ENCODE peak calls at places on chromosomes 7 and 10, in five cellular contexts. D is right lobe of liver, I is ovary, O is IMR-90, E is lower leg skin. U is an unnamed sample.

GRCh38 chr7:333399-333776 is 43.4 kb downstream of the FOXL3 start:
- DNase-seq in E (no peak), O (no peak), D (no peak), I (no peak), U (no peak)

GRCh38 chr7:71414490-71414889 is 282.5 kb downstream of the GALNT17 start:
- DNase-seq in E (no peak), I (no peak), D (no peak), O (no peak), U (no peak)

GRCh38 chr7:139867847-139868246 is 38.8 kb downstream of the TBXAS1 start:
- DNase-seq in D (no peak), O (no peak), I (no peak), E (no peak), U (no peak)

GRCh38 chr10:132007681-132008080 is 26.0 kb upstream of the BNIP3 start:
- DNase-seq in O (no peak), I (no peak), D (no peak), E (no peak), U (no peak)

GRCh38 chr10:96089670-96090462 is 40.2 kb upstream of the ZNF518A start:
- DNase-seq in O (peak), E (peak), I (peak), D (peak), U (peak)

GRCh38 chr10:31659665-31660064 is 269.0 kb downstream of the ARHGAP12 start:
- DNase-seq in I (no peak), E (no peak), D (no peak), O (no peak), U (no peak)

GRCh38 chr10:72285972-72286521 is 12.3 kb downstream of the DDIT4 start:
- DNase-seq in E (no peak), O (no peak), D (no peak), I (no peak), U (no peak)

GRCh38 chr10:70331486-70332268 is 47.9 kb upstream of the NPFFR1 start:
- DNase-seq in D (peak), O (peak), I (peak), E (no peak), U (peak)

GRCh38 chr7:33761440-33762080 is 143.8 kb upstream of the BMPER start:
- DNase-seq in O (no peak), I (no peak), E (no peak), D (no peak), U (no peak)

GRCh38 chr7:12294701-12295100 is 83.6 kb downstream of the TMEM106B start:
- DNase-seq in D (no peak), O (no peak), I (no peak), E (no peak), U (no peak)

GRCh38 chr7:132739271-132739955 is 163.1 kb upstream of the PLXNA4 start:
- DNase-seq in E (no peak), D (no peak), O (peak), I (no peak), U (no peak)

GRCh38 chr7:143413123-143413522 is 4.5 kb upstream of the EPHA1 start:
- DNase-seq in E (peak), D (no peak), O (no peak), I (no peak), U (no peak)

GRCh38 chr7:69597278-69598076 is 798 bp upstream of the AUTS2 start:
- DNase-seq in I (no peak), D (peak), O (no peak), E (peak), U (no peak)

GRCh38 chr7:117872565-117873055 is 631 bp downstream of the CTTNBP2 start:
- DNase-seq in O (no peak), D (peak), E (peak), I (peak), U (no peak)

GRCh38 chr7:141991144-141991543 is 4.5 kb upstream of the MGAM start:
- DNase-seq in I (no peak), E (no peak), D (no peak), O (no peak), U (no peak)

GRCh38 chr7:158431941-158432347 is 155.7 kb downstream of the PTPRN2 start:
- DNase-seq in O (peak), D (no peak), I (peak), E (peak), U (no peak)

GRCh38 chr7:112782498-112782897 is 7.7 kb downstream of the TMEM168 start:
- DNase-seq in I (no peak), O (no peak), D (no peak), E (no peak), U (no peak)

GRCh38 chr7:8762803-8763202 is 329.4 kb downstream of the NXPH1 start:
- DNase-seq in I (no peak), D (no peak), O (no peak), E (no peak), U (no peak)

GRCh38 chr10:52778511-52779392 is 6.2 kb upstream of the MBL2 start:
- DNase-seq in I (no peak), O (peak), E (no peak), D (no peak), U (peak)

GRCh38 chr10:86071758-86072157 is 294.8 kb downstream of the GRID1 start:
- DNase-seq in O (no peak), D (no peak), I (no peak), E (peak), U (no peak)

GRCh38 chr7:152341039-152341913 is 94.5 kb downstream of the KMT2C start:
- DNase-seq in E (no peak), I (no peak), O (peak), D (peak), U (peak)

GRCh38 chr10:61901829-61902447 is 439 bp downstream of the ARID5B start:
- DNase-seq in E (no peak), I (no peak), D (no peak), O (no peak), U (peak)

GRCh38 chr10:61899663-61899996 is 1.9 kb upstream of the ARID5B start:
- DNase-seq in E (no peak), I (no peak), D (no peak), O (no peak), U (no peak)

GRCh38 chr10:61900829-61901783 is at the start of gene ARID5B:
- DNase-seq in D (peak), I (no peak), O (peak), E (no peak), U (peak)

GRCh38 chr10:61899045-61899444 is 2.5 kb upstream of the ARID5B start:
- DNase-seq in I (no peak), O (peak), D (no peak), E (no peak), U (no peak)

DNA sequence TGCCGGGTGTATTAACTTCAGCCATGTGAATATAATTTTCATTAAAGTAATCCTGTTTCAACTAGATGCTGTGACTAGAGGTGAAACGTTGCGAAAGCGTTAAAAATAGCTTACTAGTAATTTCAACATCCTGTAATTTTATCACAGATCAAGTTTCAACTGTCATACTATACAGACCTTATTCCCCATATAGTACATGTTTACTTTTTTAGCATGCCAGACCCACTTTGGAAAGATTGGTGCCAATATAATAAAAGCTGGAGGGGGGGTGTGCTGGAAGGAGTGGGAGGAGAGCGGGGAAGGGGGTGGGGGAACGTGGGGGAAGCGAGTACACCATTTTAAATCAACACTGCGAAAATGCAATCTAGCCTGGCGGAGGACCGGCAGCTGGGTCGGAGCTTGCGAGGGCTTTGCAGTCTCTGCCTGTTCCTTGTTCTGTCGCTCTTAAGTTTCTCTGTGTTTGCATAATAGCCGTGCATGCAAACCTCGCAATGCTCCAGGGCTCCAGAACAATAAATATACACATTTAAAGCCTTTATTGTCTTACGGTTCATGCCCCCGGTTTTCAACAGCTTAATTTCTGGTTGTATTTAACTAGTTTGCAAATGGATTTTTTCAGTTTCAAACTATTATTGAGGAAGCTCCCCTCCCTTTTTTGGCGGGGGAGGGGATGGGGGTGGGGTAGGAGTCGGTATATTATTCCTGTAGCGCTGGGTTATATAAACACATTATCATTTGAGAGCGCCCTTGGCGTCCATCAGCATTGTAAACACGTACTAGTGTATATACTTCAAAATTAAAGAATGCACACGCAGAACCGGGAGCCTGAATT is 1.3 kb upstream of the ARID5B start:
- DNase-seq in O (peak), I (peak), E (peak), D (peak), U (peak)
- TF ChIP-seq POLR2A in O (no peak), I (no peak), E (no peak), D (peak), U (no peak)

DNA sequence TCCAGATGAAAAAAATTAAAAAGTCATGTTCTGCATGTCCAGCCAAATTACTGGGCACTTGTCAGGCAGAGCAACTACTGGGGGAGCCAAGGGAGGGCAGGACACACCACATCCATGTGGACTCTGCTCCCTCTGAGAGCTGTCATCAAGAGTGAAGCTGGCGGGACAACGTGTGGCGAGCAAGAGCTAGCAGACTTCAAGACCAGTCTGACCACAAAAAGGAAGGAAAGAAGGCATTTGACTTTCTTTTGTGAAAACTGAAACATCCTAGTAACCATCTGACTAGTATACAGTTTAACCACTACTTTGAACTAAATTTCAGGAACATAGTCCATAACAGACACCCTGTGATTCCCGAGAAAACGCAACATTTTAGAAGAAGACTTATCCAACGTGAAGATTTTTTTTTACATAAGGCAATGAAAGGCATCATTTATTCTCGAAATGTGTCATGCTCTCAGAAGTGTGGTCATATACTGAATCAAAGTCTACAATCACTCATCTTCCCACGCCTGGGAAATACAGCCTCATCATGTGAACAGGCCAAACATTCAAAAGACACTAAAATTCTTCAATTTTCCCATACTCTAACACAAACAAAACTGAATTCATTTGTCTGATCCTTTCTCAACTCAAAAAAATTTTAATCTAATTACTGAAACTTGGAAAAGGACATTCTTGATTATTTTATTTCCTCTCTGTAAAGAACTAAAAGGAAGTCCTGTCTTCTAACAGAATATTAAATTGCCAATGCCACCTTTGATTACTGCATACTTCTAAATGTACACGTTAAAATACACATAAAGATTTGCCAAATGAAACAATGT is 15.5 kb downstream of the CYTH3 start:
- DNase-seq in E (no peak), D (no peak), I (no peak), O (peak), U (no peak)
- TF ChIP-seq POLR2A in E (no peak), D (no peak), I (no peak), O (no peak), U (no peak)

GRCh38 chr7:28408974-28409715 is 3.2 kb upstream of the CREB5 start:
- DNase-seq in E (peak), D (peak), O (peak), I (peak), U (peak)
- TF ChIP-seq POLR2A in E (no peak), D (peak), O (peak), I (peak), U (no peak)

GRCh38 chr10:110511734-110512449 is 14.2 kb downstream of the DUSP5 start:
- DNase-seq in I (no peak), O (no peak), E (no peak), D (no peak), U (no peak)
- TF ChIP-seq POLR2A in I (no peak), O (no peak), E (no peak), D (no peak), U (no peak)

GRCh38 chr7:30733216-30733615 is 18.7 kb upstream of the INMT start:
- DNase-seq in O (no peak), E (no peak), D (no peak), I (no peak), U (no peak)
- TF ChIP-seq POLR2A in O (no peak), E (no peak), D (no peak), I (no peak), U (no peak)

GRCh38 chr7:99141756-99142726 is 1.9 kb downstream of the SMURF1 start:
- DNase-seq in D (peak), I (peak), O (peak), E (peak), U (peak)
- TF ChIP-seq POLR2A in D (no peak), I (peak), O (peak), E (no peak), U (no peak)

DNA sequence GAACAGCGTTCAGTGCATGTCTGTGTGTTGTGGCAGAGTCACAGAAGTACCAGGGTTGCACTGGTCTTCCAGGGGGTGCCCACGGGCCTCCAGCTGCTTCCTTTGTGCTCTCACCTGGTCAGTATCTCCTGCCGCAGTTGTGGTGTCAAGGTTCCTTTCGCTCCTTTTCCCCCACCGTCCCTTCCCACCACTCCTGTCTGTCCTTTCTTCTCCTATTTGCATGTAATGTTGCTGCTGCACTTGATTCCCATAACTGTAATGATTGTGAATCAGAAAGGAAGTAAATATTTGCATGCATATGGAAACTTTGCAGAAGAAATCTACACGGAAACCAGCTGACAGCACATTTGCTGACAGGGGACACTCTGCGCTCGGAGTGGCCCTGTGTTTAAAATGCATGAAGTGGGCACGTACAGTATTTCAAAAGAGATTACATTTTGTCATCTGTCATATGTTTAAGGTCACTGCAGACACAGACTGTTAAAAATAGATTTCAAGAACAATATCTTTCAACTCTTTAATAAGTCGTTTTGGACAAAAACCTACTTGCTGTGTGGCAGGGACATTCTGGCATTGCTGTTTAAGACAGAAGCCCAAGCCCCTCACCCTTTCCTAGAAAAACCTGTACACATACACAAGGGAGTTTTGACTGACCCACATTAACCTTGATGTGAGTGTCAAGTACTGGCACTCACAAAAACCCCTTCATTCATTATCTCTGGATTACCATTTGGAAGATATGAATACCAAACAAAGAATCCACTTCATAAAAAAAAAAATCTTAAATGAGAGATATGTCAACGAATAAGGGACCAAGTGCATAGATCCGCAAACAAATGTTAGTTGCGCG is 336.7 kb upstream of the KLF6 start:
- DNase-seq in O (no peak), D (no peak), I (no peak), E (no peak), U (no peak)
- TF ChIP-seq POLR2A in O (no peak), D (peak), I (no peak), E (no peak), U (no peak)

DNA sequence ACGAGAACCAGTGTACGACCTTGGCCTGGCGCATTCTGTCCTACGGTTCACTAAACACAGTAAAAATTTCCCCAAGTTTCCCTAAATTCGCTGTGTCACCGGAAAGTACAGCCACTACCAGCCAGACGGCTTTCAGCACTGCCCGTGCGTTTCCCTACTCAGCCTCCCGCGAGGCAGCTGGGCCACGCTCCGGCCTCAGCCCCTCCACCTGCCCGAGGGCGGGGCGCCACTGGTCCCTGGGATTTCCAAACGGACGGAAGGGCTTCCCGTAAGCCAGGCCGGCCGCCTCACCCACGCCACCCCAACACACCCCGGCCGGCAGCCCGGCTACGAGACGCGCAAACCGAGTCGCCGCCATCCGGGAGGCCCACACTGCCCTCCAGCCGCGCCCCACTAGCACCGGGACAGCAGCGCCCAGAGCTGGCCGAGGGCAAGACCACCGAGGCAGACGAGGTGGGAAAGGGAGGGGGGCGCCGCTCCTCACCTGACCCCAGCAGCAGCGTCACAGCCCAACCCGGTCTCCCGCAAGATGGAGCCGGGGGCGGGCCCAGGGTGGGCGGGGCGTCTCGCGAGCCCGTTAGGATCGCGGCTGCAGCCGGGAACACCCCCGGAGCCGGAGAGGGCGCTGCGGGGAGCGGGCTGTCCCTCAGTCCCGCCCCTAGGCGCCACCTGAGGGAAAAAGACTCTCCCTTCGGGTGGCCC is at the start of gene ANXA7:
- DNase-seq in I (peak), D (peak), O (peak), E (peak), U (peak)
- TF ChIP-seq POLR2A in I (peak), D (peak), O (peak), E (no peak), U (peak)

DNA sequence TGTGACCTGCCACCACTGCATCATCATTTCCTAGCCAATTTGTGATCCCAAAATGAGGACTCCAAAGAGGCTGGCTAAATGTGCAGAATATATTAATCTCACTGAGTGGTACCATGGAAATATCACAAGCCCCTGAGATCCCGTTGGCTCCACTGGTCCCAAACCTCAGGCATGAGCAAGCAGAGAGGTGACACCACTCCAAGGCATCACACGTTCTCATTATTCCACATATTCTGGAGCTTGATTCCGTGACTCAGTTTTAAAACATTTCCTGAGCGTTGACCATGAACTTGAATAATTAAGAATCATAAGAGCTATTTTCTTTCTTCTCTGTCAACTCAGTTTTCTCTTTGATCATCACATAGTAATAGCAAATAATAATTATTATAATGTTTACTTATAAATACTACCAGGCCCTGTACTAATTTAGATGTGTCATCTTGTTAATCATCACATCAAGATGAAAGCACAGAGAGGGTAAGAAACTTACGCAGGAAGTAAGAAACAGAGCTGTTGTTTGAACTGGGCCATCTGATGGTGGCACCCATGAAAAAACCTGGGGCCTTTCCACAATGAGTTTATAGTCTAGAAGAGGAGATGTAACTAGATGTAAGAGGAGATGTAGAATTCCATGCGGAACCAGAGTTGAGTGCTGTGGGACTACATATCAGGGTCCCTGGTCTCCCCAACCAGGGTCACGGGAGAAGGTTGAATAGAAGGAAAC is 3.5 kb downstream of the APBB1IP start:
- DNase-seq in I (no peak), D (no peak), E (no peak), O (no peak), U (no peak)
- TF ChIP-seq POLR2A in I (no peak), D (no peak), E (no peak), O (no peak), U (no peak)